ENCODE peak calls at places on chromosomes 6 and 20, in four cellular contexts. S, C, L and H are unnamed samples.

GRCh38 chr6:82963527-82963926 is 102.1 kb downstream of the UBE3D start:
- DNase-seq in S (no peak), C (no peak), L (no peak), H (no peak)

GRCh38 chr20:62824476-62825287 is 7.8 kb downstream of the COL9A3 start:
- DNase-seq in S (no peak), C (peak), L (peak), H (peak)

GRCh38 chr6:87846446-87846845 is 144.4 kb upstream of the AKIRIN2 start:
- DNase-seq in S (no peak), C (no peak), L (no peak), H (no peak)

GRCh38 chr6:17278289-17279061 is 2.7 kb upstream of the RBM24 start:
- DNase-seq in S (peak), C (peak), L (peak), H (peak)

GRCh38 chr6:121835662-121836061 is 400.2 kb downstream of the GJA1 start:
- DNase-seq in S (peak), C (no peak), L (no peak), H (peak)

GRCh38 chr6:109446541-109446940 is 6.0 kb downstream of the SMPD2 start:
- DNase-seq in S (no peak), C (no peak), L (no peak), H (no peak)

GRCh38 chr6:3473773-3474172 is 16.9 kb upstream of the SLC22A23 start:
- DNase-seq in S (no peak), C (no peak), L (no peak), H (no peak)

GRCh38 chr6:3231213-3232016 is 4.0 kb upstream of the TUBB2B start:
- DNase-seq in S (peak), C (peak), L (peak), H (peak)

GRCh38 chr6:136115941-136116340 is 134.2 kb downstream of the MTFR2 start:
- DNase-seq in S (no peak), C (no peak), L (no peak), H (no peak)

GRCh38 chr6:154602708-154603107 is 92.2 kb upstream of the CNKSR3 start:
- DNase-seq in S (peak), C (peak), L (peak), H (no peak)

GRCh38 chr6:122202576-122203137 is 196.8 kb upstream of the HSF2 start:
- DNase-seq in S (no peak), C (no peak), L (no peak), H (no peak)

GRCh38 chr6:18464176-18464575 is 77.0 kb downstream of the RNF144B start:
- DNase-seq in S (no peak), C (no peak), L (no peak), H (no peak)

GRCh38 chr20:11331096-11331495 is 586.6 kb upstream of the BTBD3 start:
- DNase-seq in S (no peak), C (peak), L (no peak), H (peak)

GRCh38 chr6:151681426-151682059 is 125.9 kb upstream of the ESR1 start:
- DNase-seq in S (no peak), C (peak), L (peak), H (peak)

GRCh38 chr20:25285856-25286798 is 38.2 kb downstream of the PYGB start:
- DNase-seq in S (no peak), C (no peak), L (no peak), H (no peak)

GRCh38 chr6:37688088-37688850 is 9.4 kb downstream of the MDGA1 start:
- DNase-seq in S (no peak), C (no peak), L (no peak), H (no peak)

GRCh38 chr6:34888874-34889555 is at the start of gene ANKS1A:
- DNase-seq in S (peak), C (peak), L (peak), H (no peak)

GRCh38 chr20:33676652-33677645 is 2.7 kb upstream of the NECAB3 start:
- DNase-seq in S (no peak), C (no peak), L (no peak), H (no peak)

GRCh38 chr6:39923394-39923793 is 10.9 kb downstream of the MOCS1 start:
- DNase-seq in S (no peak), C (no peak), L (no peak), H (no peak)

GRCh38 chr6:111605100-111605748 is 454 bp downstream of the TRAF3IP2 start:
- DNase-seq in S (peak), C (peak), L (peak), H (peak)

GRCh38 chr6:41939091-41939847 is 2.3 kb downstream of the CCND3 start:
- DNase-seq in S (peak), C (peak), L (peak), H (peak)

GRCh38 chr6:7730411-7730810 is 4.5 kb downstream of the BMP6 start:
- DNase-seq in S (no peak), C (peak), L (no peak), H (no peak)

GRCh38 chr6:5468586-5468985 is 207.3 kb downstream of the FARS2 start:
- DNase-seq in S (no peak), C (no peak), L (no peak), H (peak)

GRCh38 chr20:57576002-57576401 is 15.1 kb downstream of the PCK1 start:
- DNase-seq in S (no peak), C (no peak), L (no peak), H (no peak)

GRCh38 chr6:35413911-35414310 is 38.2 kb upstream of the FANCE start:
- DNase-seq in S (no peak), C (no peak), L (no peak), H (no peak)

GRCh38 chr20:57679113-57679512 is 30.7 kb downstream of the PMEPA1 start:
- DNase-seq in S (no peak), C (no peak), L (no peak), H (no peak)

GRCh38 chr6:87431263-87431662 is 23.5 kb downstream of the CFAP206 start:
- DNase-seq in S (no peak), C (peak), L (peak), H (peak)

GRCh38 chr6:115272311-115272710 is 788.4 kb downstream of the FRK start:
- DNase-seq in S (no peak), C (no peak), L (no peak), H (no peak)

GRCh38 chr6:115271001-115271400 is 789.7 kb downstream of the FRK start:
- DNase-seq in S (no peak), C (no peak), L (no peak), H (no peak)

GRCh38 chr6:115271434-115271833 is 789.3 kb downstream of the FRK start:
- DNase-seq in S (no peak), C (no peak), L (no peak), H (no peak)
- TF ChIP-seq CTCF in S (no peak), C (no peak), L (no peak), H (no peak)

DNA sequence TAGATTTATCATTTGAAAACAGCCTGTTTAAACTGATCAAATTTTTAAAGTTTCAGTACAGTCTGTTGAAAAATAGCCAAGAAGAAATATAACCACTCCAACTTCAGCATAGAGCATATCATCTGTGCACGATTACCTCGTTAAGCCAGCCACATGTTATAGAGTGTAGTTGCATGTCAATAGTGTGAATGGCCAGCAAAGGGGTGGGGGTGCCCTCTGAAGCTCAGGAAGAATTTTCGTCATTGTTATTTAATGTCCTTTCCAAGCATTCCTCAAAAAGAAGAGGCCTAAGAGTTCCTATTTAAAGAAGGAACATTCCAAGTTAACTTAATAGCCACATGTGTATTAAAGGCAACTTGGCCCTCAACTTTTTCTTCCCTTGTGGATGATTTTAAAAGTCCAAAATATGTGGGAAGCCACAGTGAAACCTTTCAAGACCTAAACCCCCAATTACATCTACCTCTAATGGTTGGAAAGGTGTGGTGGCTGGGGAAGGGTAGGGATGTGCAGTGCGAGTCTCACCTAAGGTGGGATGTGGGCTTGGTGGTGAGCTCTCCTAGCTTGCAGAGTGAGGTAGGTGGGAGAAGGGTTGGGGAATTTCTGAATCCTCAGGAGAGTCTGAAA is 1.8 kb upstream of the CCN2 start:
- DNase-seq in S (no peak), C (no peak), L (no peak), H (no peak)
- H3K4me3 ChIP-seq in S (no peak), C (no peak), L (no peak), H (no peak)

DNA sequence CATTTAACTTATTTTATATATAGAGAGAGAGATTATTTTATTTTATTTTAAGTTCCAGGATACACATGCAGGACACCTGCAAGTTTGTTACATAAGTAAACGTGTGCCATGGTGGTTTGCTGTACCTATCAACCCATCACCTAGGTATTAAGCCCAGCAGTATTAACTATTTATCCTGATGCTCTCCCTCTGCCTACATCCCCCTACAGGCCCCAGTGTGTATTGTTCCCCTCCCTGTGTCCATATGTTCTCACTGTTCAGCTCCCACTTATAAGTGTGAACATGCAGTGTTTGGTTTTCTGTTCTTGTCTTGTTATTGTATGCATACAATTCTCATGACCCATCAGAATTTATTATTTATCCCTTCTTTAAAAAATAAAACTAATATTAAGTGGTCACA is 34.6 kb downstream of the FKBP1C start:
- DNase-seq in S (no peak), C (no peak), L (no peak), H (no peak)
- TF ChIP-seq CTCF in S (no peak), C (no peak), L (no peak), H (no peak)

GRCh38 chr20:50723672-50724071 is 7.7 kb upstream of the PARD6B start:
- DNase-seq in S (no peak), C (no peak), L (no peak), H (no peak)
- H3K4me3 ChIP-seq in S (no peak), C (no peak), L (no peak), H (no peak)

DNA sequence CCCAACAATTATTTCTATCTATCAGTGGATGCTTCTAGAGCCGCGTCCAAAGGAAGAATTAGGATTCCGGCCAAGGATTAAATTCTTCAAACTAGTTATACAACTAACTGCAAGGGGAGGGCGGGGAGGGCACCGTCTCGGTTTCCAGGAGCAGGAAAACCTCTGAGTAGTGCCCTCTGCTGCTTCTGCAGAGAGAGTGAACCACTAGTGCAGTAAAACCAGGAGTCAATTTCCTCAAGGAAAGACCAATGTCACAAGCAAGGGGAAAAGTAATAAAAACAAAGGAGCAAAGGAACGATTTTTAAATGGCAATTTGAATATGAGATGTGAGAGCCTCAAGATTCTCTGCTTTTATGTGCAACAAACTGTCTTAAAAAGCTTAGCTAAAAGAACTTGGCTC is 16.5 kb upstream of the UBE2J1 start:
- DNase-seq in S (peak), C (peak), L (peak), H (peak)
- TF ChIP-seq CTCF in S (peak), C (peak), L (peak), H (peak)

GRCh38 chr20:53940883-53941546 is 129.4 kb downstream of the BCAS1 start:
- DNase-seq in S (peak), C (peak), L (peak), H (peak)
- H3K4me3 ChIP-seq in S (peak), C (no peak), L (no peak), H (no peak)

DNA sequence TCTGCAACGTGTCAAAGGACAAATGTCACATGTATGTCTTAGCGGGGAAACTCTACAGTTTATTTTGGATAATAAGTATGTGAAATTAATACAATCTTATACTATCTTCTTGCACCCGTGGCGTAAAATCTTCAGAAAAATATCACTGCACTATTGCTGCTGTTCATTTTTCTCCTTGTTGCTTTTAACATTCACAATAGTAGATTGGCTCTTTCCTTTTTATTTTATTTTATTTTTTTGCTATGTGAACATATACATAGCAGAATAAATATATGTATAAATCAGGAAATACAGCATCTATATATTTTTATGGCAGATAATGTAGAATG is 15.4 kb downstream of the GPR31 start:
- DNase-seq in S (no peak), C (no peak), L (no peak), H (no peak)
- TF ChIP-seq CTCF in S (no peak), C (no peak), L (no peak), H (no peak)

GRCh38 chr6:33745558-33745957 is 1.1 kb downstream of the IP6K3 start:
- DNase-seq in S (no peak), C (peak), L (peak), H (peak)

GRCh38 chr6:33747823-33748222 is 1.1 kb upstream of the IP6K3 start:
- DNase-seq in S (no peak), C (no peak), L (no peak), H (no peak)

GRCh38 chr6:33746651-33747100 is at the start of gene IP6K3:
- DNase-seq in S (no peak), C (peak), L (peak), H (no peak)

GRCh38 chr6:33744895-33745546 is 1.7 kb downstream of the IP6K3 start:
- DNase-seq in S (no peak), C (peak), L (no peak), H (peak)

GRCh38 chr6:33746036-33746600 is 587 bp downstream of the IP6K3 start:
- DNase-seq in S (peak), C (peak), L (peak), H (peak)
- H3K4me3 ChIP-seq in S (no peak), C (peak), L (no peak), H (no peak)

GRCh38 chr6:159106627-159107241 is 61.9 kb upstream of the TAGAP start:
- DNase-seq in S (peak), C (peak), L (peak), H (peak)

GRCh38 chr6:159107451-159108260 is 61.5 kb upstream of the FNDC1 start:
- DNase-seq in S (no peak), C (no peak), L (no peak), H (no peak)

GRCh38 chr6:159104931-159105330 is 60.1 kb upstream of the TAGAP start:
- DNase-seq in S (no peak), C (no peak), L (no peak), H (no peak)

GRCh38 chr6:159104163-159104885 is 59.5 kb upstream of the TAGAP start:
- DNase-seq in S (no peak), C (peak), L (peak), H (peak)

GRCh38 chr6:159105716-159106115 is 60.9 kb upstream of the TAGAP start:
- DNase-seq in S (no peak), C (no peak), L (no peak), H (no peak)
- TF ChIP-seq CTCF in S (no peak), C (no peak), L (no peak), H (no peak)